ENCODE peak calls at places on chromosomes 6 and 20, in five cellular contexts. Q is CD8-positive, alpha-beta T cell; H is dorsolateral prefrontal cortex; K is HFF-Myc; W is H9. E is an unnamed sample.

GRCh38 chr6:127879685-127880084 is 21.2 kb downstream of the THEMIS start:
- DNase-seq in K (no peak), Q (peak; percentile 44), W (peak; percentile 91), H (peak; percentile 41), E (peak; percentile 54)

GRCh38 chr20:49248301-49248700 is 29.1 kb downstream of the DDX27 start:
- DNase-seq in H (no peak), W (no peak), Q (no peak), K (no peak), E (no peak)

GRCh38 chr20:50271674-50272412 is 81.2 kb downstream of the CEBPB start:
- DNase-seq in K (no peak), Q (no peak), H (no peak), W (no peak), E (no peak)

GRCh38 chr6:41523957-41524633 is 22.1 kb upstream of the FOXP4 start:
- DNase-seq in K (no peak), H (no peak), W (no peak), Q (no peak), E (no peak)

GRCh38 chr6:5116243-5116991 is 31.3 kb downstream of the PPP1R3G start:
- DNase-seq in W (no peak), Q (no peak), K (no peak), H (no peak), E (no peak)

GRCh38 chr6:34484899-34485298 is 19.0 kb downstream of the PACSIN1 start:
- DNase-seq in H (peak; percentile 9), Q (peak; percentile 87), K (no peak), W (no peak), E (no peak)

GRCh38 chr6:98716341-98716740 is 118.0 kb upstream of the POU3F2 start:
- DNase-seq in W (peak; percentile 56), Q (no peak), H (no peak), K (no peak), E (no peak)

GRCh38 chr6:53813096-53813495 is 18.3 kb downstream of the LRRC1 start:
- DNase-seq in H (no peak), W (no peak), Q (no peak), K (no peak), E (no peak)

GRCh38 chr6:36671687-36672375 is 6.7 kb upstream of the CDKN1A start:
- DNase-seq in W (no peak), H (no peak), K (no peak), Q (no peak), E (no peak)

GRCh38 chr6:151482290-151482689 is 11.5 kb upstream of the CCDC170 start:
- DNase-seq in K (no peak), Q (no peak), H (no peak), W (no peak), E (peak; percentile 75)

GRCh38 chr20:41317536-41318270 is at the start of gene ZHX3:
- DNase-seq in K (peak; percentile 75), H (peak; percentile 96), Q (peak; percentile 95), W (peak; percentile 98), E (peak; percentile 98)

GRCh38 chr6:38688579-38689087 is 14.3 kb downstream of the GLO1 start:
- DNase-seq in W (no peak), Q (no peak), H (no peak), K (no peak), E (no peak)

GRCh38 chr6:164998297-164998696 is 311.1 kb downstream of the C6orf118 start:
- DNase-seq in Q (no peak), K (no peak), H (no peak), W (no peak), E (no peak)

GRCh38 chr6:157272866-157273755 is 50.2 kb downstream of the TMEM242 start:
- DNase-seq in Q (peak; percentile 73), H (no peak), K (no peak), W (peak; percentile 58), E (no peak)

GRCh38 chr6:128827675-128828464 is 55.1 kb upstream of the LAMA2 start:
- DNase-seq in K (no peak), W (no peak), H (no peak), Q (no peak), E (peak; percentile 91)

DNA sequence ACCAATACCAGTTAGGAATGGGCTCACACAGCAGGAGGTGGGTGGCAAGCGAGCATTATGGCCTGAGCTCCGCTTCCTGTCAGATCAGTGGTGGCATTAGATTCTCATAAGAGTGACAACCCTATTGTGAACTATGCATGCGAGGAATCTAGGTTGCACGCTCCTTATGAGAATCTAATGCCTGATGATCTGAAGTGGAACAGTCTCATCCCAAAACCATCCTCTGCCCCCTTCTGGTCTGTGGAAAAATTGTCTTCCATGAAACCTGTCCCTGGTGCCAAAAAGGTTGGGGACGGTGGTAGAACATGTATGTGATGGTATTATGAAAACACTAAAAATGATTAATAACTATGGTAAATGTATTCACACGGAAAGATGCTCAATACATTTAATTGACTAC is 99.7 kb upstream of the HIVEP1 start:
- DNase-seq in W (no peak), H (no peak), Q (no peak), K (no peak), E (no peak)
- TF ChIP-seq CTCF in W (peak; percentile 41), H (no peak), Q (no peak), K (no peak), E (no peak)

DNA sequence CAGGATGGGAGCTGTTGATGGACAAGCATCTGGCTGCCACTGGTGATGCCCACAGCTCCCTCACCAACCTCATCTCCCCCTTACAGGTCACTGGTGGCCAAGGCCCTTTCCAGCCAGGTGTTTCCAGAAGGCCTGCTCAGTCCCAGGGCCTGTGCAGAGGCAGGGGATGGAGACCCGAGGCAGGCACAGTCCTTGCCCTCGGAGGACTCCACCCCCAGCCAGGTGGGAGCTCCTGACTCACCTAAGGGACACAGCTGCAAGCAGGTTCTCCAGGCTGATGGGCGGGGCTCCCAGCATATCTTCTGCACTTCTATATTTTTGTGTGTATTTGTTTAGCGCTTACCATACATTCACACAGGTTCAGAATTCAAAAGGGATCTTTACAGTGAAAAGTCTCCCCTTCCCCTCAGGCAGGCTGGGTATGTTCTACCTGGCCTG is 17.4 kb downstream of the PRPH2 start:
- DNase-seq in Q (no peak), H (no peak), W (peak; percentile 33), K (no peak), E (no peak)
- TF ChIP-seq CTCF in Q (no peak), H (no peak), W (no peak), K (no peak), E (no peak)

DNA sequence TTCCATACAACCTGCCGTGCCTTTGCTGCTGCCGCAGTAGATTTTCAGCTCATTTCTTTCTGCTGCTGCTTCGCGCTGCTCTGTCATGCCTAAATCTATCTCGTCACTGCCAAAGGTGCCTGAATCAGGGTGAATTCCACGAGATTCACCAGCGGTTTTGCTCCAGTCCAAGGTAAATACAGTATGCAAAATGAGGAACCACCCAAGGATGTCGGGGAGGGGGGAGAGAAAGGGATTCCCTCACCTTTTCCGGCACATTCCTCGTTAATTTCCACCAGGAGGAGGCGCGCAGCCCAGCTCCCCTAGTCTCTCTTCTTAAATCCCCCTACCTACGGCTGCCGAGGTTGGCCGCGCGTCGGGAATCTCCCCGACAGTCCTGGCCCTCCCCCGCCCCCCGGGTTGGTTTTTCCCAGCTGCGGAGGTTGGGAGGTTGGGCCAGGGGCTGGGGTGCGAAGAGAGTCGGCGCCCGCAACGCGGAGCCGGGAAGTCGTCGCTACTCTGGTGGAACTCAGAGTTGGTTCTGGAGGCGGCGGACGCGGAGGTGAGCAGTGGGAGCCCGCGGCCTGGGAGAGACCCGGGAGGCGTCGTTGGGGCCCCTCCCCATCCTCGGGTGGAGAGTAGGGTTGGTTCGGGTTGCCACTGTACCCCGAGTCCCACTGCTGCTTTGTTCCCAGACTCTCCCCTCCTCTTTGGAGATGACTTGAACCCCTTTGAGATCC is at the start of gene TPBG:
- DNase-seq in K (peak; percentile 43), H (peak; percentile 50), W (peak; percentile 89), Q (no peak), E (peak; percentile 67)
- TF ChIP-seq CTCF in K (peak; percentile 38), H (peak; percentile 10), W (peak; percentile 75), Q (no peak), E (peak; percentile 58)

GRCh38 chr6:14144678-14145113 is 27.1 kb downstream of the CD83 start:
- DNase-seq in W (peak; percentile 91), H (peak; percentile 55), Q (peak; percentile 64), K (no peak), E (peak; percentile 82)
- TF ChIP-seq CTCF in W (peak; percentile 98), H (peak; percentile 79), Q (peak; percentile 95), K (peak; percentile 94), E (peak; percentile 94)

GRCh38 chr6:48086187-48086586 is 24.8 kb downstream of the PTCHD4 start:
- DNase-seq in W (no peak), K (no peak), H (no peak), Q (no peak), E (no peak)
- TF ChIP-seq CTCF in W (peak; percentile 33), K (no peak), H (no peak), Q (no peak), E (peak; percentile 63)